ENCODE peak calls at places on chromosome 6, in ten cellular contexts. J, K, R, X, A, O, V, Q, N and P are unnamed samples.

GRCh38 chr6:71012871-71013456 is 56.1 kb upstream of the B3GAT2 start:
- DNase-seq in J (no peak), K (no peak), R (peak; percentile 22), X (peak; percentile 74), A (peak; percentile 63), O (peak; percentile 56), V (peak; percentile 58), Q (peak; percentile 39), N (peak; percentile 80), P (peak; percentile 46)

GRCh38 chr6:146240307-146240706 is 211.4 kb downstream of the GRM1 start:
- DNase-seq in J (no peak), K (no peak), R (no peak), X (no peak), A (no peak), O (no peak), V (no peak), Q (no peak), N (no peak), P (no peak)

GRCh38 chr6:5205877-5206840 is 54.6 kb downstream of the LYRM4 start:
- DNase-seq in J (peak; percentile 65), K (no peak), R (no peak), X (peak; percentile 95), A (peak; percentile 83), O (peak; percentile 77), V (peak; percentile 90), Q (peak; percentile 74), N (peak; percentile 85), P (peak; percentile 11)

GRCh38 chr6:7998103-7998725 is 66.0 kb downstream of the BLOC1S5 start:
- DNase-seq in J (no peak), K (no peak), R (no peak), X (no peak), A (peak; percentile 97), O (no peak), V (no peak), Q (no peak), N (no peak), P (no peak)

GRCh38 chr6:15608406-15608805 is 54.4 kb downstream of the DTNBP1 start:
- DNase-seq in J (no peak), K (no peak), R (no peak), X (no peak), A (peak; percentile 54), O (peak; percentile 94), V (no peak), Q (peak; percentile 69), N (peak; percentile 20), P (no peak)

GRCh38 chr6:26455357-26455970 is 2.3 kb upstream of the BTN2A1 start:
- DNase-seq in J (no peak), K (no peak), R (no peak), X (no peak), A (no peak), O (no peak), V (no peak), Q (no peak), N (no peak), P (no peak)

GRCh38 chr6:137756788-137757187 is 110.3 kb upstream of the TNFAIP3 start:
- DNase-seq in J (no peak), K (no peak), R (no peak), X (no peak), A (peak; percentile 33), O (no peak), V (no peak), Q (no peak), N (no peak), P (no peak)

GRCh38 chr6:79038061-79038460 is 40.0 kb downstream of the PHIP start:
- DNase-seq in J (no peak), K (no peak), R (no peak), X (no peak), A (no peak), O (no peak), V (no peak), Q (no peak), N (no peak), P (no peak)

GRCh38 chr6:65776332-65776731 is 69.3 kb upstream of the EYS start:
- DNase-seq in J (no peak), K (no peak), R (no peak), X (no peak), A (no peak), O (no peak), V (no peak), Q (no peak), N (no peak), P (no peak)